ENCODE peak calls at places on chromosomes 1 and 21, in ten cellular contexts. One of them, this sample, is unnamed.
A peak's percentile ranks its signal among the peaks of the same experiment; 100 is the strongest.

GRCh38 chr21:17777321-17777720 is 41.8 kb downstream of the C21orf91 start:
- DNase-seq in astrocyte: peak; percentile 49
- DNase-seq in left lung: no peak
- DNase-seq in GM20000: no peak
- DNase-seq in Calu3: no peak
- DNase-seq in Peyer's patch: no peak
- DNase-seq in nephron progenitor cell: no peak
- DNase-seq in Panc1: no peak
- DNase-seq in coronary artery: no peak
- DNase-seq in tibial artery: no peak
- DNase-seq in this sample: no peak

GRCh38 chr1:77489910-77490309 is 192.5 kb downstream of the ZZZ3 start:
- DNase-seq in tibial artery: no peak
- DNase-seq in Panc1: no peak
- DNase-seq in astrocyte: peak; percentile 63
- DNase-seq in GM20000: no peak
- DNase-seq in left lung: no peak
- DNase-seq in Calu3: no peak
- DNase-seq in Peyer's patch: no peak
- DNase-seq in nephron progenitor cell: no peak
- DNase-seq in coronary artery: no peak
- DNase-seq in this sample: no peak

GRCh38 chr1:78540056-78540455 is 49.3 kb downstream of the PTGFR start:
- DNase-seq in coronary artery: no peak
- DNase-seq in GM20000: no peak
- DNase-seq in Panc1: no peak
- DNase-seq in left lung: no peak
- DNase-seq in nephron progenitor cell: no peak
- DNase-seq in astrocyte: no peak
- DNase-seq in Peyer's patch: no peak
- DNase-seq in Calu3: no peak
- DNase-seq in tibial artery: no peak
- DNase-seq in this sample: no peak

GRCh38 chr1:160205242-160205973 is at the start of gene PEA15:
- DNase-seq in left lung: peak; percentile 75
- DNase-seq in astrocyte: no peak
- DNase-seq in nephron progenitor cell: peak; percentile 83
- DNase-seq in GM20000: peak; percentile 92
- DNase-seq in coronary artery: no peak
- DNase-seq in Peyer's patch: peak; percentile 81
- DNase-seq in Panc1: no peak
- DNase-seq in Calu3: peak; percentile 84
- DNase-seq in tibial artery: peak; percentile 89
- DNase-seq in this sample: peak; percentile 90

GRCh38 chr1:95323117-95323516 is 89.1 kb downstream of the RWDD3 start:
- DNase-seq in astrocyte: peak; percentile 4
- DNase-seq in GM20000: no peak
- DNase-seq in coronary artery: no peak
- DNase-seq in nephron progenitor cell: no peak
- DNase-seq in Calu3: peak; percentile 26
- DNase-seq in Peyer's patch: no peak
- DNase-seq in tibial artery: no peak
- DNase-seq in Panc1: no peak
- DNase-seq in left lung: no peak
- DNase-seq in this sample: no peak

GRCh38 chr1:39268112-39268581 is 63.7 kb downstream of the MACF1 start:
- DNase-seq in Calu3: no peak
- DNase-seq in Panc1: no peak
- DNase-seq in coronary artery: no peak
- DNase-seq in GM20000: peak; percentile 45
- DNase-seq in nephron progenitor cell: peak; percentile 22
- DNase-seq in astrocyte: peak; percentile 88
- DNase-seq in Peyer's patch: no peak
- DNase-seq in left lung: peak; percentile 42
- DNase-seq in tibial artery: peak; percentile 70
- DNase-seq in this sample: no peak

GRCh38 chr1:231866392-231867331 is 240.1 kb downstream of the DISC1 start:
- DNase-seq in GM20000: peak; percentile 53
- DNase-seq in Panc1: peak; percentile 35
- DNase-seq in Peyer's patch: peak; percentile 58
- DNase-seq in astrocyte: peak; percentile 43
- DNase-seq in left lung: peak; percentile 50
- DNase-seq in coronary artery: no peak
- DNase-seq in Calu3: peak; percentile 64
- DNase-seq in nephron progenitor cell: peak; percentile 71
- DNase-seq in tibial artery: no peak
- DNase-seq in this sample: no peak

GRCh38 chr1:215273838-215274516 is 191.4 kb downstream of the KCNK2 start:
- DNase-seq in GM20000: no peak
- DNase-seq in coronary artery: no peak
- DNase-seq in Peyer's patch: no peak
- DNase-seq in Panc1: no peak
- DNase-seq in astrocyte: peak; percentile 95
- DNase-seq in left lung: no peak
- DNase-seq in nephron progenitor cell: no peak
- DNase-seq in tibial artery: no peak
- DNase-seq in Calu3: no peak
- DNase-seq in this sample: no peak

GRCh38 chr1:47189844-47190562 is at the start of gene PDZK1IP1:
- DNase-seq in Panc1: no peak
- DNase-seq in Calu3: peak; percentile 96
- DNase-seq in tibial artery: peak; percentile 97
- DNase-seq in coronary artery: peak; percentile 93
- DNase-seq in nephron progenitor cell: no peak
- DNase-seq in Peyer's patch: peak; percentile 82
- DNase-seq in astrocyte: peak; percentile 63
- DNase-seq in GM20000: no peak
- DNase-seq in left lung: peak; percentile 84
- DNase-seq in this sample: peak; percentile 82

GRCh38 chr21:46171996-46172862 is 12.0 kb downstream of the SPATC1L start:
- DNase-seq in coronary artery: peak; percentile 52
- DNase-seq in Calu3: no peak
- DNase-seq in Peyer's patch: peak; percentile 22
- DNase-seq in Panc1: no peak
- DNase-seq in left lung: no peak
- DNase-seq in astrocyte: no peak
- DNase-seq in GM20000: peak; percentile 27
- DNase-seq in nephron progenitor cell: no peak
- DNase-seq in tibial artery: peak; percentile 53
- DNase-seq in this sample: peak; percentile 57

GRCh38 chr1:1625404-1625775 is 6.6 kb upstream of the MMP23B start:
- DNase-seq in tibial artery: no peak
- DNase-seq in Calu3: no peak
- DNase-seq in Peyer's patch: no peak
- DNase-seq in GM20000: no peak
- DNase-seq in coronary artery: no peak
- DNase-seq in left lung: peak; percentile 30
- DNase-seq in Panc1: no peak
- DNase-seq in astrocyte: no peak
- DNase-seq in nephron progenitor cell: no peak
- DNase-seq in this sample: no peak

GRCh38 chr1:119870917-119871486 is 25.3 kb downstream of the ADAM30 start:
- DNase-seq in tibial artery: peak; percentile 86
- DNase-seq in Peyer's patch: peak; percentile 76
- DNase-seq in astrocyte: peak; percentile 45
- DNase-seq in Calu3: peak; percentile 85
- DNase-seq in GM20000: peak; percentile 66
- DNase-seq in nephron progenitor cell: peak; percentile 97
- DNase-seq in left lung: peak; percentile 67
- DNase-seq in coronary artery: peak; percentile 78
- DNase-seq in Panc1: peak; percentile 43
- DNase-seq in this sample: peak; percentile 95

DNA sequence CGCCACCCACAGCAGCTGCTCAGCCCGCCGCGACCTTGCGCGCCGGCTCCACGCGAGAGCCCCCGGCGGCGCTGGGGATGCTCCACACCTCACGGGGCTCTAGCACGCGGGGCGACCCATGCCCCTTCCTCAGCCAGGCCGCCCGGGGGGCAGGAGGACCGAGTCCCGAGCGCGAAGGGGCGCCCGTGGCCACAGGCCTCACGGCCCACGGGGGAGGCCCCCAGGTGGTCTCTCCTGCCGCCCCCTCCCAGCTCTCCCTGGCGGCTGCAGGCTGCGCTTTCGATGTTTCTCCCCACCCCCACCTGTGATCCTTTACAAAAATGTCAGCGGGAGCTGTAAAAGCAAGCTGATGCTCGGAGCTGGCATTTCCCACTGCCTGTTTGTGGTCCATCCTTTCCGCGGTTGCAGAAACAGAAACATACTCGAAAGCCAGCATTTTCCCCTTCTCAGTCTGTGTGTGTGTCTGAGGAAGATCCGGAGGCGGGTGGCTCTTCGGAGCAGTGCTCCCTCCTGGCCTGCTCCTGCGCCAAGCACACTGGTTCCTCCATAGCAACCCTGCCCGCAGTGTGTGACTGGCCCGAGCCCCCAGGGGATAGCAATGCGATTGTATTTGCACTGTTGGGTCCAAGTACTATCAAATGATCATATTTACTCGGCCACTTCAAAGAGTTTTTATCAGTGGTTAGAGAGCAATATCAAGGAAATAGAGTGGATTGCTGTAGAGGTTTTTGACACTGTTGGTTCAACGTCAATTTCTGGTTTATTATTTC is 2.1 kb downstream of the KIF26B start:
- DNase-seq in left lung: no peak
- DNase-seq in nephron progenitor cell: peak; percentile 43
- DNase-seq in astrocyte: peak; percentile 52
- DNase-seq in Calu3: peak; percentile 28
- DNase-seq in Peyer's patch: no peak
- DNase-seq in coronary artery: no peak
- DNase-seq in GM20000: peak; percentile 44
- DNase-seq in tibial artery: no peak
- DNase-seq in Panc1: no peak
- DNase-seq in this sample: no peak
- TF ChIP-seq CTCF in left lung: no peak
- TF ChIP-seq CTCF in nephron progenitor cell: no peak
- TF ChIP-seq CTCF in astrocyte: no peak
- TF ChIP-seq CTCF in Calu3: no peak
- TF ChIP-seq CTCF in Peyer's patch: no peak
- TF ChIP-seq CTCF in coronary artery: no peak
- TF ChIP-seq CTCF in GM20000: no peak
- TF ChIP-seq CTCF in tibial artery: no peak
- TF ChIP-seq CTCF in Panc1: peak; percentile 25
- TF ChIP-seq CTCF in this sample: no peak

GRCh38 chr1:209439828-209440227 is 143.7 kb upstream of the CAMK1G start:
- DNase-seq in nephron progenitor cell: no peak
- DNase-seq in Calu3: no peak
- DNase-seq in Peyer's patch: no peak
- DNase-seq in astrocyte: no peak
- DNase-seq in tibial artery: no peak
- DNase-seq in left lung: no peak
- DNase-seq in GM20000: no peak
- DNase-seq in Panc1: no peak
- DNase-seq in coronary artery: no peak
- DNase-seq in this sample: no peak

GRCh38 chr1:209443361-209443931 is 140.1 kb upstream of the CAMK1G start:
- DNase-seq in coronary artery: no peak
- DNase-seq in Calu3: no peak
- DNase-seq in nephron progenitor cell: no peak
- DNase-seq in astrocyte: no peak
- DNase-seq in tibial artery: no peak
- DNase-seq in Panc1: no peak
- DNase-seq in GM20000: no peak
- DNase-seq in Peyer's patch: no peak
- DNase-seq in left lung: no peak
- DNase-seq in this sample: no peak

GRCh38 chr1:209445576-209445975 is 137.9 kb upstream of the CAMK1G start:
- DNase-seq in coronary artery: no peak
- DNase-seq in Calu3: no peak
- DNase-seq in left lung: no peak
- DNase-seq in GM20000: no peak
- DNase-seq in Peyer's patch: no peak
- DNase-seq in nephron progenitor cell: no peak
- DNase-seq in Panc1: no peak
- DNase-seq in astrocyte: no peak
- DNase-seq in tibial artery: no peak
- DNase-seq in this sample: no peak

GRCh38 chr1:209443975-209444651 is 139.4 kb upstream of the CAMK1G start:
- DNase-seq in astrocyte: no peak
- DNase-seq in Panc1: no peak
- DNase-seq in left lung: no peak
- DNase-seq in GM20000: no peak
- DNase-seq in tibial artery: no peak
- DNase-seq in coronary artery: no peak
- DNase-seq in Peyer's patch: no peak
- DNase-seq in nephron progenitor cell: no peak
- DNase-seq in Calu3: no peak
- DNase-seq in this sample: no peak
- TF ChIP-seq CTCF in astrocyte: no peak
- TF ChIP-seq CTCF in Panc1: no peak
- TF ChIP-seq CTCF in left lung: no peak
- TF ChIP-seq CTCF in GM20000: no peak
- TF ChIP-seq CTCF in tibial artery: no peak
- TF ChIP-seq CTCF in coronary artery: no peak
- TF ChIP-seq CTCF in Peyer's patch: no peak
- TF ChIP-seq CTCF in nephron progenitor cell: no peak
- TF ChIP-seq CTCF in Calu3: no peak
- TF ChIP-seq CTCF in this sample: no peak

DNA sequence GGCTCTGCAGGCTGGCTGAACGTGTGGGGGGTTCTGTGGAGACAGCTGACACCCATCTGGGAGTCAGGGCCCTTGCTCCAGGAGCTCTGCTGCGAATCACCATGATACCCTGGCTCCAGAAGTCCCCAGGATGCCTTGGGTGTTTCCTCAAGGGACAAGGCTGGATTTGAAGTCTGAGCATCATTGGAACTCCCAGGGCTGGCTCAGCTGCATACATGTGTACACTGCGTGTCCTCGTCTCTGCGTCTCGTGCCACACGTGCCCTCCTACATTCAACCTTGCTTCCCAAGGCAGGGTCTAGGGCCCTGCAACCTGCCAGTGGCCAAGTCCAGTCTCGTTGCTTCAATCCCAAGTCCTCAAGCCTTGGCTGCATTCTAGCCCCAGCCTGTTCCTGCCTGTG is 11.7 kb downstream of the CSF1 start:
- DNase-seq in Panc1: no peak
- DNase-seq in nephron progenitor cell: no peak
- DNase-seq in coronary artery: no peak
- DNase-seq in Peyer's patch: no peak
- DNase-seq in GM20000: no peak
- DNase-seq in tibial artery: no peak
- DNase-seq in astrocyte: no peak
- DNase-seq in left lung: no peak
- DNase-seq in Calu3: no peak
- DNase-seq in this sample: no peak
- TF ChIP-seq CTCF in Panc1: no peak
- TF ChIP-seq CTCF in nephron progenitor cell: no peak
- TF ChIP-seq CTCF in coronary artery: no peak
- TF ChIP-seq CTCF in Peyer's patch: no peak
- TF ChIP-seq CTCF in GM20000: no peak
- TF ChIP-seq CTCF in tibial artery: no peak
- TF ChIP-seq CTCF in astrocyte: no peak
- TF ChIP-seq CTCF in left lung: no peak
- TF ChIP-seq CTCF in Calu3: no peak
- TF ChIP-seq CTCF in this sample: no peak

DNA sequence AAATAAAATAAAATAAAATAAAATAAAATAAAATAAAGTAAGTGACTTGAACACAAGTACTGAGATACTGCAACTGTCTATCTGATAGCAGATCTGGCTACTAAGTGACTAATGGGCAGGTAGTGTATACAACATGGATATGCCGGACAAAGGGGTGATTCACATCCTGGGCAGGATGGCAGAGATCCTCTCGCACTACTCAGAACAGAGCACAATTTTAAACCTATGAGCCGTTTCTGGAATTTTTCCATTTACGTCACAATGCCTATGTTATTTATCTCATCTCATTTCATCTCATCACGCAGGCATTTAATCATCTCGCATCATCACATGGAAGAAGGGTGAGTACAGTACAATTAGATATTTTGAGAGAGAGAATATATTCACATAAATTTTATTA is 233.3 kb upstream of the COA6 start:
- DNase-seq in astrocyte: peak; percentile 97
- DNase-seq in GM20000: no peak
- DNase-seq in left lung: no peak
- DNase-seq in Panc1: peak; percentile 93
- DNase-seq in nephron progenitor cell: no peak
- DNase-seq in tibial artery: no peak
- DNase-seq in Peyer's patch: no peak
- DNase-seq in coronary artery: no peak
- DNase-seq in Calu3: no peak
- DNase-seq in this sample: no peak
- TF ChIP-seq CTCF in astrocyte: no peak
- TF ChIP-seq CTCF in GM20000: no peak
- TF ChIP-seq CTCF in left lung: no peak
- TF ChIP-seq CTCF in Panc1: no peak
- TF ChIP-seq CTCF in nephron progenitor cell: no peak
- TF ChIP-seq CTCF in tibial artery: no peak
- TF ChIP-seq CTCF in Peyer's patch: no peak
- TF ChIP-seq CTCF in coronary artery: no peak
- TF ChIP-seq CTCF in Calu3: no peak
- TF ChIP-seq CTCF in this sample: no peak